ENCODE peak calls at places on chromosomes 7 and 10, in eight cellular contexts. I, T, J, M, R, Z, Q and V are unnamed samples.
A peak's percentile ranks its signal among the peaks of the same experiment; 100 is the strongest.

GRCh38 chr7:33597181-33597580 is 308.2 kb upstream of the BMPER start:
- DNase-seq in Q (no peak), Z (no peak), T (no peak), J (no peak), I (no peak), R (no peak), M (no peak), V (no peak)

GRCh38 chr7:98520356-98520932 is 96.6 kb upstream of the NPTX2 start:
- DNase-seq in Z (no peak), R (no peak), I (no peak), Q (no peak), M (no peak), T (no peak), J (no peak), V (no peak)

GRCh38 chr7:2947381-2947780 is 96.3 kb downstream of the CARD11 start:
- DNase-seq in T (no peak), J (no peak), Z (no peak), M (no peak), I (peak; percentile 33), R (no peak), Q (no peak), V (no peak)

GRCh38 chr7:69912846-69913245 is 314.6 kb downstream of the AUTS2 start:
- DNase-seq in R (no peak), M (peak; percentile 39), Q (peak; percentile 15), J (no peak), Z (no peak), T (no peak), I (no peak), V (no peak)

GRCh38 chr10:51574248-51575067 is 124.9 kb downstream of the CSTF2T start:
- DNase-seq in Q (no peak), R (no peak), I (no peak), Z (no peak), J (no peak), M (no peak), T (no peak), V (no peak)

GRCh38 chr7:134473861-134474291 is 15.0 kb upstream of the AKR1B1 start:
- DNase-seq in Q (peak; percentile 84), M (peak; percentile 19), Z (no peak), J (no peak), R (no peak), T (peak; percentile 43), I (no peak), V (no peak)

GRCh38 chr7:129122751-129123516 is 21.6 kb upstream of the TSPAN33 start:
- DNase-seq in Z (no peak), T (no peak), Q (peak; percentile 18), J (no peak), M (peak; percentile 30), R (no peak), I (peak; percentile 62), V (no peak)

GRCh38 chr10:20494474-20494873 is 402.6 kb downstream of the NEBL start:
- DNase-seq in R (peak; percentile 2), Q (peak; percentile 87), T (no peak), J (no peak), M (peak; percentile 20), I (no peak), Z (no peak), V (no peak)

GRCh38 chr7:70752794-70753241 is 379.1 kb upstream of the GALNT17 start:
- DNase-seq in J (peak; percentile 58), R (peak; percentile 49), Z (no peak), I (no peak), M (peak; percentile 79), T (no peak), Q (peak; percentile 83), V (no peak)

GRCh38 chr10:125020871-125021270 is 78.9 kb downstream of the ZRANB1 start:
- DNase-seq in M (no peak), R (no peak), Z (no peak), I (no peak), Q (no peak), T (no peak), J (no peak), V (no peak)

GRCh38 chr7:50359995-50360925 is 55.7 kb downstream of the IKZF1 start:
- DNase-seq in Q (peak; percentile 36), I (peak; percentile 85), M (no peak), R (peak; percentile 11), J (no peak), T (no peak), Z (peak; percentile 89), V (no peak)

GRCh38 chr10:34732926-34733325 is 82.2 kb downstream of the PARD3 start:
- DNase-seq in T (no peak), R (peak; percentile 76), M (peak; percentile 70), J (peak; percentile 51), Z (no peak), I (no peak), Q (peak; percentile 70), V (peak; percentile 17)

GRCh38 chr7:12637819-12638592 is 49.4 kb upstream of the ARL4A start:
- DNase-seq in Z (no peak), T (no peak), M (no peak), R (no peak), Q (peak; percentile 11), J (peak; percentile 57), I (no peak), V (no peak)

GRCh38 chr10:79221110-79222051 is 125.9 kb upstream of the PPIF start:
- DNase-seq in Z (peak; percentile 88), R (no peak), T (peak; percentile 95), Q (peak; percentile 91), M (peak; percentile 91), J (no peak), I (no peak), V (no peak)

GRCh38 chr10:91521444-91521843 is 111.3 kb downstream of the HECTD2 start:
- DNase-seq in Q (peak; percentile 38), T (no peak), M (no peak), J (no peak), Z (no peak), I (no peak), R (no peak), V (no peak)

GRCh38 chr7:115352375-115352774 is 430.5 kb downstream of the MDFIC start:
- DNase-seq in T (no peak), J (no peak), I (no peak), Z (no peak), R (peak; percentile 72), Q (peak; percentile 90), M (peak; percentile 57), V (peak; percentile 12)

GRCh38 chr7:36965625-36966024 is 241.3 kb upstream of the AOAH start:
- DNase-seq in I (no peak), J (no peak), T (no peak), Z (no peak), M (no peak), Q (no peak), R (no peak), V (no peak)

GRCh38 chr10:30804478-30805055 is 175.0 kb upstream of the LYZL2 start:
- DNase-seq in Q (peak; percentile 91), Z (no peak), T (peak; percentile 38), J (no peak), I (no peak), M (peak; percentile 52), R (no peak), V (no peak)

GRCh38 chr7:42534441-42534840 is 297.4 kb upstream of the GLI3 start:
- DNase-seq in I (no peak), T (no peak), R (no peak), Q (no peak), Z (no peak), J (no peak), M (no peak), V (no peak)

GRCh38 chr10:72291019-72291532 is 17.4 kb downstream of the DDIT4 start:
- DNase-seq in T (no peak), I (peak; percentile 71), M (no peak), R (no peak), Z (no peak), J (no peak), Q (no peak), V (no peak)

GRCh38 chr7:156640949-156641485 is 443 bp downstream of the RNF32 start:
- DNase-seq in I (peak; percentile 86), T (no peak), J (no peak), Q (peak; percentile 45), M (peak; percentile 61), R (peak; percentile 62), Z (no peak), V (peak; percentile 36)

GRCh38 chr10:59536576-59537014 is 173.1 kb downstream of the SLC16A9 start:
- DNase-seq in M (peak; percentile 47), I (no peak), Q (peak; percentile 26), T (peak; percentile 41), J (no peak), Z (peak; percentile 45), R (peak; percentile 28), V (no peak)

GRCh38 chr7:155377837-155378579 is 79.9 kb upstream of the EN2 start:
- DNase-seq in M (peak; percentile 38), I (no peak), Q (no peak), J (peak; percentile 55), T (no peak), R (no peak), Z (peak; percentile 55), V (no peak)

GRCh38 chr7:98641646-98642489 is 24.8 kb downstream of the NPTX2 start:
- DNase-seq in J (no peak), T (no peak), I (no peak), M (no peak), R (no peak), Q (no peak), Z (no peak), V (no peak)

GRCh38 chr7:157228864-157229422 is 90.2 kb downstream of the UBE3C start:
- DNase-seq in T (peak; percentile 30), M (peak; percentile 9), Q (peak; percentile 44), Z (peak; percentile 48), R (no peak), J (peak; percentile 78), I (peak; percentile 46), V (peak; percentile 22)

GRCh38 chr10:61404771-61405170 is 48.4 kb downstream of the TMEM26 start:
- DNase-seq in T (no peak), M (peak; percentile 93), J (no peak), I (no peak), Z (no peak), R (peak; percentile 48), Q (peak; percentile 61), V (no peak)

GRCh38 chr10:29470355-29470705 is 164.4 kb downstream of the SVIL start:
- DNase-seq in I (no peak), T (no peak), Z (peak; percentile 71), Q (peak; percentile 19), M (no peak), J (peak; percentile 73), R (no peak), V (no peak)

GRCh38 chr10:95245425-95246055 is 45.3 kb downstream of the PDLIM1 start:
- DNase-seq in M (no peak), R (no peak), T (no peak), I (peak; percentile 61), Z (no peak), Q (no peak), J (no peak), V (no peak)

GRCh38 chr10:124248056-124248455 is 154.7 kb upstream of the CHST15 start:
- DNase-seq in M (no peak), J (no peak), R (no peak), T (no peak), Z (no peak), I (no peak), Q (no peak), V (no peak)

GRCh38 chr7:100157334-100158228 is 942 bp downstream of the TRAPPC14 start:
- DNase-seq in Z (peak; percentile 80), J (peak; percentile 52), I (no peak), M (peak; percentile 48), R (no peak), Q (peak; percentile 82), T (no peak), V (no peak)

GRCh38 chr7:670501-671390 is 55.8 kb upstream of the DNAAF5 start:
- DNase-seq in Z (no peak), T (no peak), R (no peak), I (no peak), M (no peak), Q (no peak), J (no peak), V (no peak)

GRCh38 chr10:28291881-28292297 is 11.0 kb downstream of the MPP7 start:
- DNase-seq in Q (peak; percentile 87), Z (no peak), T (no peak), I (no peak), M (peak; percentile 96), J (no peak), R (peak; percentile 79), V (peak; percentile 5)

GRCh38 chr7:151142686-151143040 is 24.8 kb downstream of the GBX1 start:
- DNase-seq in M (no peak), R (no peak), T (no peak), I (no peak), J (no peak), Q (no peak), Z (no peak), V (no peak)

GRCh38 chr7:158474488-158474887 is 113.1 kb downstream of the PTPRN2 start:
- DNase-seq in I (no peak), M (no peak), R (no peak), J (no peak), Z (no peak), Q (no peak), T (no peak), V (no peak)